ENCODE peak calls at places on chromosomes 12 and 14, in four cellular contexts. P, J, L and X are unnamed samples.

GRCh38 chr14:81435578-81436295 is 35.6 kb upstream of the STON2 start:
- DNase-seq in P (no peak), J (peak; percentile 72), L (peak; percentile 85), X (no peak)

GRCh38 chr14:68195126-68195525 is 375.5 kb downstream of the RAD51B start:
- DNase-seq in P (no peak), J (no peak), L (no peak), X (no peak)

GRCh38 chr12:54993181-54993835 is 8.7 kb upstream of the TESPA1 start:
- DNase-seq in P (peak; percentile 74), J (peak; percentile 67), L (peak; percentile 60), X (peak; percentile 58)

GRCh38 chr12:109489955-109490565 is 12.6 kb downstream of the UBE3B start:
- DNase-seq in P (no peak), J (no peak), L (no peak), X (no peak)

GRCh38 chr12:88993655-88994054 is 358.6 kb downstream of the DUSP6 start:
- DNase-seq in P (peak; percentile 63), J (peak; percentile 9), L (peak; percentile 19), X (peak; percentile 15)

GRCh38 chr12:88575361-88575959 is 4.8 kb downstream of the KITLG start:
- DNase-seq in P (no peak), J (no peak), L (no peak), X (no peak)

GRCh38 chr12:130870442-130871285 is 1.2 kb upstream of the RAN start:
- DNase-seq in P (peak; percentile 83), J (peak; percentile 62), L (peak; percentile 57), X (peak; percentile 64)

GRCh38 chr12:61810486-61810885 is 449.7 kb upstream of the USP15 start:
- DNase-seq in P (no peak), J (no peak), L (no peak), X (no peak)

GRCh38 chr12:57836442-57837375 is 9.8 kb downstream of the CTDSP2 start:
- DNase-seq in P (no peak), J (no peak), L (no peak), X (no peak)

GRCh38 chr12:125983094-125983783 is 918.0 kb downstream of the AACS start:
- DNase-seq in P (no peak), J (peak; percentile 13), L (peak; percentile 77), X (no peak)

GRCh38 chr12:49131973-49132461 is 822 bp upstream of the TUBA1B start:
- DNase-seq in P (no peak), J (no peak), L (no peak), X (peak; percentile 46)

GRCh38 chr14:79056879-79057278 is 886.7 kb downstream of the NRXN3 start:
- DNase-seq in P (no peak), J (no peak), L (no peak), X (no peak)

GRCh38 chr14:76396714-76397187 is 20.8 kb downstream of the ESRRB start:
- DNase-seq in P (no peak), J (no peak), L (no peak), X (no peak)

GRCh38 chr14:30053103-30053502 is 125.5 kb upstream of the PRKD1 start:
- DNase-seq in P (no peak), J (no peak), L (no peak), X (no peak)

GRCh38 chr12:118103601-118104382 is at the start of gene VSIG10:
- DNase-seq in P (no peak), J (peak; percentile 78), L (peak; percentile 95), X (no peak)

GRCh38 chr12:3759878-3760277 is 7.0 kb upstream of the CRACR2A start:
- DNase-seq in P (no peak), J (no peak), L (no peak), X (no peak)

GRCh38 chr12:3753549-3754284 is 808 bp upstream of the CRACR2A start:
- DNase-seq in P (no peak), J (no peak), L (no peak), X (no peak)

GRCh38 chr12:3761116-3761770 is 8.3 kb upstream of the CRACR2A start:
- DNase-seq in P (no peak), J (no peak), L (no peak), X (no peak)

GRCh38 chr12:3755898-3756297 is 3.0 kb upstream of the CRACR2A start:
- DNase-seq in P (no peak), J (no peak), L (no peak), X (no peak)

DNA sequence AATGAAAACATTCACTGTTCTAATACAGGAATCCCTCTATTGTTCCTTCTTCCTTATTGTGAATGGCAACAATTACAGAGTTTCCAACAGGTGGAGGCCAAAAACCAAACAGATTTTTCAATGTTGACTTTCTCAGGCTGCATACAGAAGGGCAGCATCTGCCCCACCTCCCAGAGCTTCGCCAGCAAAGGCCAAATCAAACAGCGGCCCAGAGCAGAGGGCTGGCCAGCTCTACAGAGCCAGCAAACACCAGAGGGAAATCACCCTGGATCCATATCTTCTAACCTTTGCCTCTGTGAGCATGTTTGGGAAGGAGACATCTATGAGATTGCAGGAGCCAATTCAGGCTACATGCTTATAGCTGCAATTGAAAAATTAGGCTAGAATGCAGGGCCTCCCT is 4.4 kb upstream of the CRACR2A start:
- DNase-seq in P (no peak), J (no peak), L (no peak), X (no peak)
- TF ChIP-seq REST in P (no peak), J (no peak), L (no peak), X (no peak)

DNA sequence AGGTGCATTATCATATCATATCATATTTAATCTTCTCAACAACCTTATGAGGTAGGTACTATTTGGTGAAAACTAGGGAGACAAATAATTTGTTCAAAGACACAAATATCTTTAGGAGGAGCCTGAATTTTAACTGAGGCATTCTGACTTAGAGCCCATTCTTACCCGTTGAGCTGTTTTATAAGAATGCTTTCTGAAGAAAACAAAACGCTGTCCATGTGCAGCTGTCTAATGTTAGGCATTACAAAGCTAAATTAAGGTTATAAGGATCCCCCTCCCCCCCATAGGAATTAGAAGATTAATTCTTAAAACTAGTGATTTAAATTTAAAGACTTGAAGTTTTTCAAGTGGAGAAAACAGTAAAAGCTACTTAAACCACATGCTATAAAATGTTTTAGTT is 6.4 kb downstream of the KTN1 start:
- DNase-seq in P (no peak), J (no peak), L (no peak), X (no peak)
- H3K4me1 ChIP-seq in P (peaks cover 67% of the 10 kb centered on the region), J (no peaks in the 10 kb centered on the region), L (peaks cover 20% of the 10 kb centered on the region), X (peaks cover 68% of the 10 kb centered on the region)

GRCh38 chr12:94248582-94248981 is 100.2 kb downstream of the PLXNC1 start:
- DNase-seq in P (no peak), J (no peak), L (no peak), X (no peak)
- TF ChIP-seq SIN3A in P (no peak), J (no peak), L (no peak), X (no peak)

GRCh38 chr12:19688489-19688888 is 249.2 kb downstream of the AEBP2 start:
- DNase-seq in P (no peak), J (no peak), L (no peak), X (no peak)

GRCh38 chr12:19681007-19681406 is 241.7 kb downstream of the AEBP2 start:
- DNase-seq in P (no peak), J (no peak), L (no peak), X (no peak)

GRCh38 chr12:19689226-19689625 is 249.9 kb downstream of the AEBP2 start:
- DNase-seq in P (no peak), J (no peak), L (no peak), X (no peak)

DNA sequence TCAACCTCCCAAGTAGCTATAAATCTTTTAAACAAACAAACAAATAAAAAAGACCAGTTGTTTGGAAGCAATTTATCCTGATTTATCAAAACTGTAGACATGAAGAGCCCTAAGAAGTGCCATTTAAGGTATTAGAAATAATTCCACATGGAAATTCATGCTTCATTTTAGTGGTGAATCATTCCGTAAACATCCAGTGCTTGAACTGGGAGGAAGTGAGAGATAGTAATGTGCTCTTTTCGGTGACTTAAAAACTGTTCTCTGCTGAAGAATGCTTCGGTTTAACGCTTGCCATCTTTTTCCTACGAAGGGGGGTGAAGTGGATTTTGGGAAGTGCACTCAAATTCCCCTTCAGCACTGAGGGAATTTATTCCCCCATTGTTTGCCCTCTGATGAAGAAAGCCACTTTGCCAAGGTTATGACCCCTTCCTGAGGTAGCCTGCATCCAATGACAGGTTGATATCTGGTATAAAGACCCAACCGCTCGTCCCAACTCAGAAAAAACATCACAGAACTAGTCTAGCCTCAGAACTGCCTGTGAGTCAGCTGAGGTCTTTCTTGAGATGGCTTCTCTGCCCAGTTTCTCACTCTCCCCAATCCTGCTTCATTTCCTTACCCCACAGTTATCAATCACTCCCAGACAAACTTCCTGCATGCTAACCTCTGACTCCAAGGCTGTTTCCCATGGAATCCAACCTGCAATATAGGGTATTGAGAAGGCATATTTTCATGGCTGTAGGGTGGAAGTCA is 244.1 kb downstream of the AEBP2 start:
- DNase-seq in P (no peak), J (no peak), L (no peak), X (no peak)
- TF ChIP-seq REST in P (no peak), J (no peak), L (no peak), X (no peak)

GRCh38 chr12:69898236-69898635 is 73.2 kb downstream of the MYRFL start:
- DNase-seq in P (no peak), J (no peak), L (no peak), X (no peak)

GRCh38 chr12:69904761-69905160 is 79.7 kb downstream of the MYRFL start:
- DNase-seq in P (no peak), J (no peak), L (no peak), X (no peak)

GRCh38 chr12:69900720-69901131 is 75.7 kb downstream of the MYRFL start:
- DNase-seq in P (peak; percentile 45), J (peak; percentile 36), L (peak; percentile 29), X (no peak)

GRCh38 chr12:69903548-69903947 is 78.5 kb downstream of the MYRFL start:
- DNase-seq in P (no peak), J (no peak), L (peak; percentile 49), X (no peak)

DNA sequence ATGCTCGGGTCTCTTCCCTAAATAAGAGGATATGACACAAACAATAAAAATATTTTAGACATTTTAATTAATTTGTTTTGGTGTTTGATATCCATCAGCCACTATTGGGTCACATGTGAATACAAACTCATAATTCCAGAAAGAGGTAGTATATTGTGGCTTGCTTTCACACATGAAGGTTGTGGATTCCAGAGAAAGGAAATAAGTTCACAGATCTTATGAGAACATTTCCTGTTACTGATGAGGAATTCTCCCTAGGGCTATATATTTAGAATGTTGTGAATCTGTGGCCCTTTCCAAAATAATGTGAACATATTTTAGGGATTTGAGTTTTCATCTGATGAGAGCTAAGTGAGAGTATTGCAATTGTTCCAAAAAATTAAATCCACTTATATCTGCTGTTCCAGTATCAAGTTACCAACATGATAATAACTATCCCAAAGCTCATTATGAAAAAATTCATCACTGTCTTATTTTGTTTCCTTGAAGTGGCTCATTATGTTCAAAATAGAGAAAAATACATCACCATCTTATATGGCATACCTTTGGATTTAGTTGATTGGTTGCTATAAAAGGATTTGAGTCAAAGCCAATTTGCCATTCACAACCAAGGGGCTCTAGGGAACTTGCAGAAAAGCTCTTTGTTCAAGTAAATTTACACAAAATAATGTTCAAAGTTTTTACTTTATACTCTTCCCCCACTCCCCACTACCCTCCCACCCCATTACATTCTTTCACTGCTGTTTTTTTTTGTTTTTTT is 76.3 kb downstream of the MYRFL start:
- DNase-seq in P (no peak), J (no peak), L (no peak), X (no peak)
- H3K4me1 ChIP-seq in P (no peaks in the 10 kb centered on the region), J (no peaks in the 10 kb centered on the region), L (peaks cover 15% of the 10 kb centered on the region), X (no peaks in the 10 kb centered on the region)

DNA sequence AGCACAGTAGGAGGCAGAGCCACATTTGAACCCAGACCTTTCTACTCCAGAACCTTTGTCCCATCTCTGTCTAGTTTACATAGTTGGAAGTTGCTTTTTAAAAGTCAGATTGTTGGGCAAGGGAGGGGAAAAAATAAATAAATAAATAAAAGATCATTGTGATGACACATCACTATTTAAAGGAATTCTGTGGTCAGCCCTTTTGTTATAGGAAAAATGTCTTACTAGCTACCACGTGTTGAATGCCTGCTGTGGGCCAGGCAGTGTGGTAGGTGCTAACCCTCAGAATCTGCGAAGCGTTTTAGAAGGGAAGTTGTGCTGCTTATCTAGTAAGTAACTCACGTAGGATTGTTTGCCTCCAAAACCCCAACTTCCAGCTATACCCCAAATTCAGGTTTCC is 62.3 kb downstream of the BHLHE41 start:
- DNase-seq in P (no peak), J (no peak), L (no peak), X (no peak)
- TF ChIP-seq SIN3A in P (no peak), J (no peak), L (no peak), X (no peak)